ENCODE peak calls at places on chromosomes 11 and 22, in six cellular contexts. W is fibroblast of lung; Y is hepatocyte; P is lung; H is CD8-positive, alpha-beta memory T cell; J is IMR-90. I is an unnamed sample. For H3K4me1, the result is how much of the 10 kb centered on the place peaks cover.

GRCh38 chr11:78318733-78319132 is 98.9 kb downstream of the GAB2 start:
- DNase-seq in W (no peak), Y (peak), P (no peak), H (no peak), J (no peak), I (no peak)

GRCh38 chr22:44550666-44551491 is 52.8 kb upstream of the RTL6 start:
- DNase-seq in W (peak), Y (peak), P (peak), H (no peak), J (peak), I (peak)

GRCh38 chr11:2271077-2271326 is 614 bp upstream of the ASCL2 start:
- DNase-seq in W (no peak), Y (peak), P (peak), H (peak), J (no peak), I (peak)

GRCh38 chr11:112977620-112978212 is 16.5 kb downstream of the NCAM1 start:
- DNase-seq in W (peak), Y (peak), P (no peak), H (no peak), J (peak), I (no peak)

GRCh38 chr11:13210424-13210823 is 67.2 kb upstream of the BMAL1 start:
- DNase-seq in W (peak), Y (peak), P (peak), H (no peak), J (peak), I (no peak)

GRCh38 chr11:62333768-62334167 is 3.5 kb upstream of the ASRGL1 start:
- DNase-seq in W (no peak), Y (no peak), P (no peak), H (no peak), J (no peak), I (no peak)

GRCh38 chr11:47166368-47166767 is 10.3 kb downstream of the ARFGAP2 start:
- DNase-seq in W (no peak), Y (no peak), P (no peak), H (no peak), J (no peak), I (peak)

GRCh38 chr11:69167916-69168691 is 12.4 kb downstream of the SMIM38 start:
- DNase-seq in W (no peak), Y (no peak), P (peak), H (no peak), J (peak), I (no peak)

GRCh38 chr11:120527111-120527748 is 15.7 kb downstream of the GRIK4 start:
- DNase-seq in W (peak), Y (peak), P (no peak), H (no peak), J (peak), I (peak)

GRCh38 chr11:4072668-4073285 is 21.8 kb upstream of the RRM1 start:
- DNase-seq in W (peak), Y (peak), P (peak), H (peak), J (peak), I (no peak)

GRCh38 chr11:23765862-23766261 is 731.0 kb upstream of the LUZP2 start:
- DNase-seq in W (peak), Y (no peak), P (no peak), H (no peak), J (peak), I (no peak)

GRCh38 chr11:92413757-92414513 is 189.3 kb downstream of the FAT3 start:
- DNase-seq in W (no peak), Y (no peak), P (no peak), H (no peak), J (no peak), I (no peak)

GRCh38 chr22:31394326-31394725 is 5.1 kb upstream of the DRG1 start:
- DNase-seq in W (peak), Y (no peak), P (no peak), H (no peak), J (peak), I (no peak)

GRCh38 chr22:21657361-21658118 is 8.3 kb upstream of the PPIL2 start:
- DNase-seq in W (peak), Y (peak), P (peak), H (peak), J (peak), I (peak)

GRCh38 chr11:12359761-12360160 is 17.6 kb upstream of the PARVA start:
- DNase-seq in W (peak), Y (no peak), P (no peak), H (no peak), J (peak), I (peak)

GRCh38 chr11:72775288-72776110 is 18.3 kb downstream of the STARD10 start:
- DNase-seq in W (no peak), Y (no peak), P (no peak), H (no peak), J (no peak), I (peak)

GRCh38 chr11:119019996-119020395 is 1.4 kb downstream of the TRAPPC4 start:
- DNase-seq in W (no peak), Y (no peak), P (no peak), H (no peak), J (no peak), I (no peak)

GRCh38 chr11:13316528-13316961 is 39.0 kb downstream of the BMAL1 start:
- DNase-seq in W (peak), Y (no peak), P (peak), H (no peak), J (peak), I (peak)

GRCh38 chr22:26677217-26677616 is 19.8 kb downstream of the MIAT start:
- DNase-seq in W (no peak), Y (no peak), P (no peak), H (no peak), J (no peak), I (peak)

GRCh38 chr11:44611687-44612437 is 46.4 kb downstream of the CD82 start:
- DNase-seq in W (peak), Y (no peak), P (no peak), H (peak), J (no peak), I (peak)

GRCh38 chr11:64867748-64868462 is 10.5 kb downstream of the EHD1 start:
- DNase-seq in W (peak), Y (no peak), P (no peak), H (no peak), J (no peak), I (no peak)

GRCh38 chr11:68403831-68404230 is 56.7 kb upstream of the PPP6R3 start:
- DNase-seq in W (no peak), Y (no peak), P (no peak), H (no peak), J (no peak), I (no peak)

GRCh38 chr11:35811783-35812182 is 132.1 kb upstream of the LDLRAD3 start:
- DNase-seq in W (no peak), Y (no peak), P (no peak), H (no peak), J (no peak), I (no peak)

GRCh38 chr11:125036933-125037332 is 26.2 kb upstream of the SLC37A2 start:
- DNase-seq in W (peak), Y (no peak), P (no peak), H (no peak), J (peak), I (peak)

GRCh38 chr11:23653071-23653675 is 792.9 kb upstream of the CCDC179 start:
- DNase-seq in W (no peak), Y (no peak), P (no peak), H (no peak), J (no peak), I (no peak)

GRCh38 chr11:64339754-64340408 is at the start of gene CCDC88B:
- DNase-seq in W (no peak), Y (peak), P (peak), H (peak), J (no peak), I (peak)

GRCh38 chr22:44449061-44449682 is 48.9 kb downstream of the RTL6 start:
- DNase-seq in W (peak), Y (peak), P (no peak), H (no peak), J (peak), I (peak)

GRCh38 chr11:22785251-22785650 is 44.4 kb downstream of the SVIP start:
- DNase-seq in W (peak), Y (no peak), P (no peak), H (no peak), J (peak), I (no peak)

GRCh38 chr11:109994896-109995295 is 98.3 kb upstream of the ZC3H12C start:
- DNase-seq in W (no peak), Y (no peak), P (no peak), H (no peak), J (no peak), I (no peak)

GRCh38 chr11:9839550-9839949 is 175.7 kb downstream of the SWAP70 start:
- DNase-seq in W (no peak), Y (no peak), P (no peak), H (no peak), J (no peak), I (no peak)

GRCh38 chr11:294795-295194 is 4.5 kb downstream of the IFITM5 start:
- DNase-seq in W (no peak), Y (no peak), P (no peak), H (no peak), J (no peak), I (peak)

GRCh38 chr11:79366218-79366617 is 74.6 kb downstream of the TENM4 start:
- DNase-seq in W (no peak), Y (no peak), P (no peak), H (no peak), J (no peak), I (no peak)

GRCh38 chr11:117950320-117950719 is 21.1 kb upstream of the TMPRSS13 start:
- DNase-seq in W (no peak), Y (no peak), P (peak), H (peak), J (no peak), I (no peak)

GRCh38 chr11:88886796-88887195 is 179.0 kb downstream of the GRM5 start:
- DNase-seq in W (no peak), Y (peak), P (no peak), H (peak), J (peak), I (peak)

GRCh38 chr11:7591992-7592391 is 78.2 kb downstream of the PPFIBP2 start:
- DNase-seq in W (no peak), Y (no peak), P (no peak), H (no peak), J (no peak), I (no peak)
- H3K27ac ChIP-seq in W (no peak), Y (no peak), P (no peak), H (no peak), J (no peak), I (no peak)

DNA sequence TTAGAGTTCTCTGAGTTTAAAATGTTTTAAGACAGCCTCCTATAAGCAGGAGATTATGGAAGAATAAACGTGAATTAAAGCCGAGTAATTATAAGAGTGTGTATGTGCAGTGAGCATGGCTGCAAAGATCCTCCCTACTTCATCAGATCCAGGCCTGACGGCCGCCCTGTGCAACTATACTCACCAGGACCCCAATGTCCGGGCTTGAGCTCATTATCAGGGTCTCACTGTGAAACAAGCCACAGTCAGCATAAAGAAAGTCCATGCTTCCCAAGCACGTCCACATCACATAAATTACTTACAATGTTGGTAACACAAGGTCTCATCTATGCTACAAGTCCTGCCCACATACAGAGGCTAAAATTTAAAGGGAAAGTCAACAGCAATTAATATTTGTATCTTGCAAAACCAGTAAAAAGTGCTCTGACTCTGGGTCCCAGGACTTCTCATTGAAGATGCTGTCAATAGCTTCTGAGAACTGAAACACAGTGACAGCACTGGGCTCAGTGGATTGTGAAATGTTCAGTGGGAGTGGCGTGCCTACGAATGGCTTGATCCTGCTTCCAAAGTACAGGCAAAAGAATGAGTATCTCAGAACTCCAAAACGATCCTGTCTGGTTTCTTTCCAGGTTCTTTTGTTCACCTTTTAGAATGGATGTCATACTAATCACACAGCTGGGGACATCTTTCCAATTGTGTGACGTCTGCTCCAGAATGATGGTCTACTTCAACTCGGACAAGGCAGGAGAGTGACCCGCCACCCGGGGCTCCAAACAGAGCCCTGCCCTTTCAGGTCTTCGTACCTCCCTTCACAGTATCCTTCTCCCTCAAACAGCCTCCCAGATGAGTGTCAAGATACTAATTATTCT is 72.1 kb upstream of the ARFGAP3 start:
- DNase-seq in W (no peak), Y (no peak), P (peak), H (no peak), J (no peak), I (peak)
- H3K4me1 ChIP-seq in W (under half), Y (under half), P (under half), H (under half), J (under half), I (under half)

GRCh38 chr11:60942207-60942606 is 9.8 kb downstream of the SLC15A3 start:
- DNase-seq in W (no peak), Y (no peak), P (no peak), H (no peak), J (no peak), I (no peak)
- H3K27ac ChIP-seq in W (no peak), Y (no peak), P (peak), H (no peak), J (no peak), I (no peak)

DNA sequence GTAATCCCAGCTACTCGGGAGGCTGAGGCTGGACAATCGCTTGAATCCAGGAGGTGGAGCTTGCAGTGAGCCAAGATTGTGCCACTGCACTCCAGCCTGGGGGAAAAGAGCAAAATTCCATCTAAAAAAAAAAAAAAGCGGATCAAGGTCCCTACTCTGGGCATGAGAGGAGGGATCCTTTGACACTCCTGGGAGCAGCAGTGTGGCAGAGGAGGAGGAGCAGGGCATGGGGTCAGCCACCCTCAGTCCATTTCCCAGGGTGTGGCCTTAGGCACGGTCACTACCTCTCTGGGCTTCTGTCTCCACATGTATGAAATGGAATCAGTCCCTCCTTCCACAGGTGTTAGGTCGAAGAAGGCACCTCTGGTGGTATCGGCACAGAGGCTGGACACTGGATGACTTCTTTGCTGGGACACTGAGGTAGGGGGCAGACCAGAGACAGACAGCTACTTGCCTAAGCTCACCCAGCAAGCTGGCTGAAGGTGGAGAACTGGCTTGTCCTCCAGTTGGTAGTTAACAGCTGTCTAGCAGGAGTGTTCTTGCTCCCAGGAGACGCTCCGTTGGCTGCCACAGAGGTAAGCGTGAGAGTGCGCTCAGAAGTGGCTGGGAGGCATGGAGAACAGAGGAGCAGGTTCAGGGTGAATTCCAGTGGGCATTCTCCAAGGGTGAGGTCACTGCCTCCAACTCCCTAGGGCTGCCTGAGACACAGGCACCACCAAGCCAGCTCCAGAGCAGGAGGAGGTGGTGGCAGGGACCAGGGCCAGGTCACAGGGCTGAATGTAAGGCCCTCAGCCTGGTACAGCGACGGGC is 19.6 kb downstream of the TXN2 start:
- DNase-seq in W (peak), Y (peak), P (peak), H (no peak), J (peak), I (peak)
- H3K4me1 ChIP-seq in W (under half), Y (under half), P (under half), H (under half), J (under half), I (under half)

DNA sequence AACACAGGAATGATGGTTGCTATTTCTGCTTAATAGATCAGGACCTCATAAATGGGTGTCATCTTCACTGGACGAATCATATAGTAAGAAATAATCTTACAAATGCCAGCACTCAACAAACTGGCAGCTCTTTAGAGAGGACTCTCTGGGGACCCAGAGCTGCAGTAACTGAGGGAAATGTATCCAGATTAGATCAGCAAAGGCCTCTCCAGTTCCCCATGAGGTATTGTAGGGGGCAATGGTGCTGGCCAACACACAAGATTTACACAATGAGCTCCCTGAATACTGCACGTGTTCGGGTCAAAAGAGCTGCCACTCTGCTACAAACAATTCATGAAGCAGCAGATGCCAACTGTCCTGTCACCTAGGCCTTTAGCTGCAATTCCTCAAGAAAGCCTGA is 110.2 kb downstream of the RBFOX2 start:
- DNase-seq in W (no peak), Y (no peak), P (no peak), H (no peak), J (no peak), I (no peak)
- H3K27ac ChIP-seq in W (no peak), Y (no peak), P (no peak), H (no peak), J (no peak), I (no peak)

DNA sequence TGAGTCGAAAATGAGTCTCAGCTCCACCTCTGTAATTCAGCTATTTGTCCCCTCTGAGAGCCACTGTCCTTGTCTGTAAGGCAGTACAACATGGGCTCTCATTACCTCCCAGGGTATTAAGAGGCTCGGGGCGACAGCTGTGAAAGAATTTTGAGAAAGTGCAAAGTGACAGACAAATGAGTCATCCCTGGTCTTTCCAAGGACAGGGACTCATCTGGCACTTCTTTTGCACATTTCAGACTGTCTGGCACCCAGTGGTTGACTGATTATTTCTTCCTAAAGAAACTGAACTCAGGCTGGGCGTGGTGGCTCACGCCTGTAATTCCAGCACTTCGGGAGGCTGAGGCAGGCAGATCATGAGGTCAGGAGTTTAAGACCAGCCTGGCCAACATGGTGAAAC is 62.1 kb upstream of the ARFGAP3 start:
- DNase-seq in W (peak), Y (no peak), P (no peak), H (no peak), J (no peak), I (peak)
- H3K4me1 ChIP-seq in W (under half), Y (under half), P (under half), H (under half), J (under half), I (under half)

DNA sequence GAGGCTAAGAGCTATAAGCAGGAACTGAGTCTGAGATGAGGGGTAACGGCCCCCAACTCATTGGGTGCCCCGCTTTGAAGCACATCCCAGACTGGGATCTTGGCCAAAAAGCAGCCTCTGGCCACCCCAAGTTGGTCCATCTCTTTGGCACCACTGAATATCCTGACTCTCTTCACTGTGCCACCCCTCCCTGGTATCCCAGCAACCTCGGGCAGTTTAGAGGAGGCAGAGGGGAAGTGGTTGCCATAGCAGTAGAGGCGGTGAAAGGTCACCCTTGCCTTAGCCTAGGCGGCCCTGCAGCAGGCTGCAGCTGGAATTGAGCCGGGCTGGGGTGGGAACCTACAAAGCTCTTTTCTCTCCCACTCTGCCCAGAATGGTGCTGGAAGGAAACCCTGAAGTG is 1.1 kb downstream of the PELI3 start:
- DNase-seq in W (no peak), Y (peak), P (peak), H (no peak), J (no peak), I (peak)
- H3K27ac ChIP-seq in W (peak), Y (no peak), P (no peak), H (peak), J (no peak), I (no peak)

GRCh38 chr11:107666911-107667568 is 44.8 kb downstream of the SLN start:
- DNase-seq in W (no peak), Y (no peak), P (no peak), H (no peak), J (no peak), I (no peak)

GRCh38 chr11:107665016-107665415 is 46.8 kb downstream of the SLN start:
- DNase-seq in W (peak), Y (no peak), P (no peak), H (no peak), J (no peak), I (no peak)

GRCh38 chr11:107659310-107659709 is 52.5 kb downstream of the SLN start:
- DNase-seq in W (no peak), Y (no peak), P (no peak), H (no peak), J (no peak), I (no peak)

GRCh38 chr11:107661656-107662055 is 50.2 kb downstream of the SLN start:
- DNase-seq in W (no peak), Y (no peak), P (no peak), H (no peak), J (no peak), I (no peak)
- H3K4me1 ChIP-seq in W (under half), Y (under half), P (under half), H (under half), J (under half), I (under half)

GRCh38 chr11:57210731-57211335 is 26.2 kb downstream of the APLNR start:
- DNase-seq in W (no peak), Y (no peak), P (no peak), H (no peak), J (no peak), I (no peak)
- H3K27ac ChIP-seq in W (no peak), Y (no peak), P (no peak), H (no peak), J (no peak), I (no peak)

GRCh38 chr11:75347781-75348613 is 3.5 kb downstream of the ARRB1 start:
- DNase-seq in W (peak), Y (peak), P (no peak), H (no peak), J (peak), I (peak)
- H3K4me1 ChIP-seq in W (under half), Y (half or more), P (half or more), H (half or more), J (under half), I (under half)

I was measured in osteoblast.